ENCODE peak calls at places on chromosome 18, in nine cellular contexts. J, A, N, U, V, D, P, W and K are unnamed samples.
A peak's percentile ranks its signal among the peaks of the same experiment; 100 is the strongest.

GRCh38 chr18:48864876-48865275 is 85.9 kb downstream of the SMAD7 start:
- DNase-seq in P (no peak), A (no peak), V (no peak), J (no peak), D (peak; percentile 19), W (no peak), U (no peak), N (no peak), K (no peak)

GRCh38 chr18:40133253-40133652 is 1821.8 kb upstream of the PIK3C3 start:
- DNase-seq in J (no peak), N (no peak), A (no peak), V (no peak), D (no peak), P (no peak), U (no peak), W (no peak), K (no peak)

GRCh38 chr18:51100371-51101000 is 70.5 kb downstream of the SMAD4 start:
- DNase-seq in P (no peak), N (peak; percentile 19), V (no peak), J (no peak), U (no peak), D (no peak), A (no peak), W (no peak), K (no peak)

GRCh38 chr18:44895176-44895798 is 214.6 kb downstream of the SETBP1 start:
- DNase-seq in U (no peak), P (peak; percentile 82), V (no peak), J (no peak), W (peak; percentile 76), N (no peak), D (no peak), A (no peak), K (no peak)

GRCh38 chr18:78754311-78755043 is 225.1 kb upstream of the SALL3 start:
- DNase-seq in D (peak; percentile 22), V (no peak), P (no peak), A (no peak), N (no peak), W (no peak), U (no peak), J (no peak), K (no peak)

GRCh38 chr18:54580202-54580729 is 10.8 kb upstream of the DYNAP start:
- DNase-seq in D (no peak), J (no peak), P (no peak), V (no peak), U (no peak), W (no peak), N (no peak), A (no peak), K (no peak)

GRCh38 chr18:31942301-31942998 is 478 bp downstream of the TRAPPC8 start:
- DNase-seq in D (peak; percentile 73), W (peak; percentile 56), U (peak; percentile 45), P (peak; percentile 68), J (peak; percentile 11), N (peak; percentile 29), V (no peak), A (peak; percentile 63), K (no peak)

GRCh38 chr18:63440219-63440618 is 17.9 kb upstream of the VPS4B start:
- DNase-seq in N (no peak), U (no peak), A (no peak), V (no peak), J (no peak), P (no peak), W (no peak), D (no peak), K (no peak)

GRCh38 chr18:67475673-67476072 is 40.8 kb downstream of the DSEL start:
- DNase-seq in D (no peak), W (no peak), P (peak; percentile 78), J (no peak), N (no peak), U (no peak), A (no peak), V (no peak), K (no peak)

GRCh38 chr18:51724790-51725721 is 527.6 kb upstream of the MEX3C start:
- DNase-seq in P (no peak), V (no peak), A (no peak), J (no peak), W (no peak), U (no peak), N (no peak), D (no peak), K (no peak)

GRCh38 chr18:79616651-79617518 is 62.7 kb upstream of the CTDP1 start:
- DNase-seq in J (peak; percentile 35), A (peak; percentile 39), U (no peak), D (peak; percentile 41), W (peak; percentile 3), P (peak; percentile 22), V (peak; percentile 38), N (peak; percentile 49), K (no peak)